ENCODE peak calls at places on chromosomes 6 and 20, in eight cellular contexts. F is NCI-H460; M is uterus; A is activated CD8-positive, alpha-beta memory T cell treated with anti-CD3 and anti-CD28 coated beads, Interleukin-2, amount 50 U/mL, for 4 hours; T is stimulated activated CD4-positive, alpha-beta T cell treated with anti-CD3 and anti-CD28 coated beads, Interleukin-2, amount 100 ng/mL, for 48 hours; J is neuronal stem cell; P is pancreas; W is neural progenitor cell. Y is an unnamed sample.

GRCh38 chr6:126696921-126697693 is 357.2 kb downstream of the CENPW start:
- DNase-seq in A (no peak), F (no peak), T (no peak), M (no peak), W (no peak), P (no peak), J (no peak), Y (peak; percentile 41)

GRCh38 chr20:58017237-58017969 is 211.1 kb downstream of the ANKRD60 start:
- DNase-seq in J (no peak), M (no peak), P (no peak), A (no peak), W (no peak), T (no peak), F (peak; percentile 33), Y (no peak)

GRCh38 chr6:126307859-126308258 is 32.1 kb upstream of the CENPW start:
- DNase-seq in P (no peak), T (no peak), M (peak; percentile 60), W (no peak), A (no peak), F (no peak), J (no peak), Y (no peak)

GRCh38 chr6:81722503-81723223 is 29.8 kb downstream of the TENT5A start:
- DNase-seq in W (no peak), F (no peak), J (no peak), A (no peak), T (no peak), P (no peak), M (no peak), Y (no peak)

GRCh38 chr20:6882911-6883310 is 115.4 kb downstream of the BMP2 start:
- DNase-seq in F (no peak), M (no peak), W (no peak), T (no peak), J (no peak), A (no peak), P (no peak), Y (no peak)

GRCh38 chr6:125307150-125307838 is 5.5 kb upstream of the HDDC2 start:
- DNase-seq in J (no peak), M (no peak), T (no peak), W (no peak), P (no peak), F (no peak), A (no peak), Y (no peak)

GRCh38 chr6:144804246-144804790 is 519.2 kb downstream of the UTRN start:
- DNase-seq in T (no peak), F (no peak), M (no peak), W (no peak), P (no peak), J (no peak), A (no peak), Y (no peak)

GRCh38 chr6:13261464-13261994 is 66.8 kb downstream of the TBC1D7 start:
- DNase-seq in P (no peak), F (no peak), A (no peak), M (no peak), W (no peak), T (no peak), J (no peak), Y (no peak)

GRCh38 chr6:92479821-92480220 is 939.5 kb downstream of the EPHA7 start:
- DNase-seq in T (no peak), M (no peak), J (no peak), W (no peak), A (no peak), P (no peak), F (no peak), Y (no peak)

GRCh38 chr20:49386848-49387605 is 95.4 kb downstream of the KCNB1 start:
- DNase-seq in P (no peak), A (no peak), M (peak; percentile 71), F (no peak), T (no peak), J (no peak), W (no peak), Y (no peak)

GRCh38 chr6:125037826-125038225 is 75.6 kb downstream of the RNF217 start:
- DNase-seq in P (no peak), F (no peak), J (no peak), T (no peak), W (no peak), M (no peak), A (no peak), Y (no peak)

GRCh38 chr6:18215436-18215835 is 48.9 kb downstream of the DEK start:
- DNase-seq in J (no peak), T (no peak), W (no peak), A (no peak), F (no peak), M (no peak), P (no peak), Y (no peak)

GRCh38 chr20:47318027-47318595 is 38.4 kb downstream of the ZMYND8 start:
- DNase-seq in M (peak; percentile 77), P (no peak), A (no peak), W (peak; percentile 24), F (no peak), T (no peak), J (no peak), Y (peak; percentile 68)

GRCh38 chr6:119234457-119234856 is 115.1 kb downstream of the MAN1A1 start:
- DNase-seq in F (no peak), A (no peak), T (no peak), P (no peak), W (no peak), M (no peak), J (no peak), Y (no peak)

GRCh38 chr6:36873612-36874011 is 991 bp downstream of the PPIL1 start:
- DNase-seq in W (no peak), M (no peak), A (no peak), P (no peak), T (no peak), J (no peak), F (no peak), Y (no peak)

GRCh38 chr6:134822920-134823430 is 126.9 kb downstream of the ALDH8A1 start:
- DNase-seq in P (no peak), J (peak; percentile 81), A (no peak), M (peak; percentile 17), F (peak; percentile 82), W (peak; percentile 94), T (peak; percentile 3), Y (peak; percentile 31)

GRCh38 chr6:7150381-7151064 is 42.8 kb downstream of the RREB1 start:
- DNase-seq in P (no peak), A (no peak), M (no peak), F (no peak), J (no peak), W (peak; percentile 68), T (no peak), Y (no peak)

GRCh38 chr20:54680872-54681297 is 205.5 kb downstream of the DOK5 start:
- DNase-seq in P (no peak), J (peak; percentile 69), F (peak; percentile 22), T (peak; percentile 4), A (no peak), W (peak; percentile 75), M (no peak), Y (no peak)

GRCh38 chr20:24627291-24627690 is 157.9 kb downstream of the SYNDIG1 start:
- DNase-seq in M (no peak), W (no peak), J (no peak), A (no peak), F (no peak), P (no peak), T (no peak), Y (no peak)

GRCh38 chr6:145731432-145731831 is 3.9 kb downstream of the EPM2A start:
- DNase-seq in T (no peak), A (peak; percentile 19), M (no peak), P (no peak), J (no peak), W (no peak), F (no peak), Y (no peak)

GRCh38 chr6:83193747-83194582 is 808 bp downstream of the RWDD2A start:
- DNase-seq in P (peak; percentile 80), T (peak; percentile 4), J (peak; percentile 67), M (peak; percentile 44), A (peak; percentile 16), F (no peak), W (peak; percentile 87), Y (peak; percentile 68)

GRCh38 chr6:24069546-24069945 is 56.5 kb upstream of the NRSN1 start:
- DNase-seq in T (no peak), J (no peak), F (no peak), P (no peak), M (no peak), A (no peak), W (no peak), Y (no peak)

GRCh38 chr6:118551063-118551672 is 3.1 kb downstream of the PLN start:
- DNase-seq in P (no peak), W (peak; percentile 59), F (peak; percentile 36), A (no peak), J (peak; percentile 15), T (no peak), M (no peak), Y (no peak)

GRCh38 chr6:118559659-118560058 is 11.6 kb downstream of the PLN start:
- DNase-seq in F (no peak), M (no peak), A (no peak), P (no peak), W (no peak), T (no peak), J (no peak), Y (no peak)

GRCh38 chr20:13231031-13231752 is 10.1 kb downstream of the ISM1 start:
- DNase-seq in J (no peak), W (no peak), P (no peak), M (no peak), T (no peak), A (no peak), F (no peak), Y (no peak)

GRCh38 chr6:72623808-72624207 is 1.9 kb downstream of the KCNQ5 start:
- DNase-seq in T (no peak), M (no peak), F (no peak), A (no peak), W (no peak), P (no peak), J (no peak), Y (no peak)

GRCh38 chr6:106133040-106133439 is 46.9 kb downstream of the PRDM1 start:
- DNase-seq in W (no peak), A (no peak), F (no peak), T (no peak), J (no peak), P (no peak), M (no peak), Y (no peak)

GRCh38 chr6:15501806-15502450 is 160.9 kb downstream of the DTNBP1 start:
- DNase-seq in W (no peak), F (no peak), J (no peak), P (peak; percentile 45), A (peak; percentile 7), M (peak; percentile 59), T (no peak), Y (no peak)

GRCh38 chr6:63278916-63279315 is 40.9 kb downstream of the LGSN start:
- DNase-seq in P (no peak), M (no peak), T (no peak), A (no peak), F (no peak), J (no peak), W (no peak), Y (no peak)

GRCh38 chr6:7893342-7893741 is 17.2 kb downstream of the TXNDC5 start:
- DNase-seq in A (no peak), P (no peak), F (no peak), J (no peak), W (no peak), T (no peak), M (no peak), Y (no peak)

GRCh38 chr6:70414813-70415212 is 1.5 kb downstream of the FAM135A start:
- DNase-seq in A (no peak), T (no peak), M (no peak), W (no peak), P (no peak), J (no peak), F (no peak), Y (no peak)

GRCh38 chr6:53179961-53180651 is 31.5 kb upstream of the GCM1 start:
- DNase-seq in P (peak; percentile 70), J (no peak), A (peak; percentile 16), T (peak; percentile 14), F (no peak), M (peak; percentile 22), W (no peak), Y (peak; percentile 56)

GRCh38 chr20:52824494-52825216 is 147.5 kb upstream of the TSHZ2 start:
- DNase-seq in A (no peak), T (peak; percentile 0), F (no peak), J (no peak), M (no peak), W (no peak), P (no peak), Y (no peak)

GRCh38 chr6:38354905-38355304 is 284.8 kb downstream of the BTBD9 start:
- DNase-seq in P (no peak), M (no peak), W (no peak), F (no peak), T (no peak), J (no peak), A (no peak), Y (no peak)